ENCODE peak calls at places on chromosomes 3 and 15, in ten cellular contexts. A is CD4-positive, CD25-positive, alpha-beta regulatory T cell; K is left ventricle myocardium inferior; N is heart right ventricle; D is aorta; R is endothelial cell of umbilical vein; P is H1; J is Panc1; X is IMR-90; W is endodermal cell. L is an unnamed sample. For H3K4me1, the result is how much of the 10 kb centered on the place peaks cover.

GRCh38 chr3:87173071-87173470 is 54.0 kb upstream of the CHMP2B start:
- DNase-seq in A (no peak), K (no peak), N (no peak), D (no peak), R (no peak), P (no peak), J (no peak), X (no peak), W (no peak), L (no peak)

GRCh38 chr3:27616031-27616430 is 106.1 kb downstream of the EOMES start:
- DNase-seq in A (no peak), K (no peak), N (no peak), D (no peak), R (no peak), P (no peak), J (no peak), X (no peak), W (no peak), L (no peak)

GRCh38 chr3:66673305-66673704 is 172.5 kb upstream of the LRIG1 start:
- DNase-seq in A (no peak), K (no peak), N (peak), D (no peak), R (no peak), P (no peak), J (no peak), X (peak), W (no peak), L (no peak)

GRCh38 chr3:32455609-32456428 is 46.8 kb downstream of the CMTM6 start:
- DNase-seq in A (no peak), K (no peak), N (no peak), D (no peak), R (no peak), P (no peak), J (no peak), X (no peak), W (no peak), L (no peak)

GRCh38 chr15:74045184-74045583 is 37.2 kb downstream of the GOLGA6A start:
- DNase-seq in A (no peak), K (no peak), N (no peak), D (peak), R (no peak), P (no peak), J (no peak), X (no peak), W (no peak), L (no peak)

GRCh38 chr3:186525369-186526255 is 18.6 kb downstream of the CRYGS start:
- DNase-seq in A (no peak), K (no peak), N (no peak), D (no peak), R (no peak), P (no peak), J (no peak), X (no peak), W (no peak), L (no peak)

GRCh38 chr15:47431501-47431900 is 285.8 kb upstream of the SEMA6D start:
- DNase-seq in A (no peak), K (no peak), N (no peak), D (no peak), R (no peak), P (no peak), J (no peak), X (peak), W (no peak), L (no peak)

GRCh38 chr3:123071146-123071545 is 4.3 kb downstream of the PDIA5 start:
- DNase-seq in A (no peak), K (no peak), N (no peak), D (no peak), R (no peak), P (no peak), J (no peak), X (peak), W (peak), L (no peak)

GRCh38 chr3:66036586-66037061 is 2.1 kb downstream of the MAGI1 start:
- DNase-seq in A (no peak), K (no peak), N (peak), D (no peak), R (peak), P (peak), J (no peak), X (peak), W (peak), L (no peak)

GRCh38 chr3:106413683-106414082 is 544.9 kb upstream of the CBLB start:
- DNase-seq in A (no peak), K (no peak), N (no peak), D (no peak), R (no peak), P (no peak), J (no peak), X (no peak), W (no peak), L (no peak)

GRCh38 chr15:97502038-97502437 is 458.5 kb upstream of the ARRDC4 start:
- DNase-seq in A (no peak), K (no peak), N (no peak), D (no peak), R (peak), P (no peak), J (no peak), X (no peak), W (no peak), L (no peak)

GRCh38 chr15:95716708-95717107 is 613.8 kb upstream of the NR2F2 start:
- DNase-seq in A (no peak), K (no peak), N (no peak), D (no peak), R (no peak), P (no peak), J (no peak), X (no peak), W (no peak), L (no peak)

DNA sequence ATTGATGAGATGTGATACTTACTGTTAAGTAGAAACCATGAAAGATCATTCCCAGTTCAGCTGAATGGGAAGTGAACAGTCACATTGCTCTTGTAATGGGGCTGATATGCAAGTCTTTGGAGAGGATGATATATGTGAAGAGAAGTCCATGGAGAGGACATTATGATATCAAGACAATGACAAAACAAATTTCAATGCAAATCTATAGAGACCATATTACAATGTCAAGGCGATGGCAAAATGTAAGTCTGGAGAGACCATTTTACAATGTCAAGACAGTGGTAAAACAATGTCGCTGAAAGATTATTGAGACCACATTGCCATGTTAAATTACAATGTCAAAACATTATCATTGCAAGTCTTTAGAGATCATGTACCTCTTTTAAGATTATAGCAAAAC is 277.1 kb upstream of the MEIS2 start:
- DNase-seq in A (no peak), K (no peak), N (no peak), D (no peak), R (no peak), P (no peak), J (no peak), X (no peak), W (no peak), L (no peak)
- H3K4me1 ChIP-seq in A (under half), K (under half), N (under half), D (under half), R (under half), P (under half), J (under half), X (under half), W (under half), L (under half)

DNA sequence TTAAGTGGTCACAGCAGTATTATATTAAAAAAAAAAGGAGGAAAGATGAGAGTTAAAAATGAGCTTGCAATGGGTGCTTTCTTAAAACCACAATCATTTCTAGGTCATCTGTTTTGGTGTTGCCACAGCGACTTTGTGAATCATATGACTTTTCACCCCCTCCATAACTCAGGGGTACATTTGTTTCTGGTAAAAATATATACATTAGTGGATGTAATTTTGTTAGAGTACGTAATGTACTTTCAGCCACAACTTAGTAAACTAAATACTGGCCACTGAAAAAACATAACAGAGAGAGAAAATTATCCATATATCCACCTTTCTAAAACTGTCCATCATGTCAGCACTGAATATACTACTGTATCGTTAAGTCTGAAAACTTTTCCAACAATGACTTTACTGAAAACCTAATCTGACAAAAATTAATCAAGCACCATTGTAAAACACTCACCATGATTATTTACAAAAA is 3.4 kb downstream of the ANKRD28 start:
- DNase-seq in A (peak), K (no peak), N (no peak), D (no peak), R (peak), P (no peak), J (no peak), X (peak), W (no peak), L (peak)
- H3K4me1 ChIP-seq in A (under half), K (under half), N (under half), D (under half), R (under half), P (under half), J (under half), X (under half), W (under half), L (under half)

DNA sequence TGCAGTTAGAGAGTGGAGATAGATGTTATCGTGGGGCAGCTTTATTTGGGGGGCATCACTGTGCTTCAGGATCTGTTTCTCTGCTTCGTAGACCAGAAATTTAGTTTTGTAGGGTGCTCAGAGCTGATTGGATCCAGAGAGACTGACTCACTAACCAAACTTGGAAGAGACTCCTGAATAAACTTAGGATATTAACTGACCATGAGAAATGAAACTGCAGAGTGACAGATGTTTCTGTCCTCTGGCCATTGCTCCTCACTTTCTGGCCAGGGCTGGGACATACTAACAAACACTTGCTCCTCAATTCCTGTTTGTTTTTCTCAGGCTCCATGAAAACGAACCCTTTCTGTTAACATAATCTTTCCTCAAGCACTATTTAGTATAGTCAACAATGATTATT is 4.3 kb downstream of the ZNF592 start:
- DNase-seq in A (no peak), K (no peak), N (no peak), D (no peak), R (no peak), P (no peak), J (no peak), X (peak), W (no peak), L (no peak)
- H3K4me1 ChIP-seq in A (under half), K (half or more), N (half or more), D (under half), R (under half), P (under half), J (under half), X (under half), W (under half), L (under half)

GRCh38 chr3:194134231-194134756 is 1.7 kb upstream of the HES1 start:
- DNase-seq in A (peak), K (peak), N (no peak), D (peak), R (no peak), P (peak), J (no peak), X (no peak), W (no peak), L (peak)

GRCh38 chr3:194135806-194136518 is at the start of gene HES1:
- DNase-seq in A (peak), K (peak), N (peak), D (peak), R (peak), P (peak), J (peak), X (peak), W (peak), L (peak)

GRCh38 chr3:194133661-194134230 is 2.2 kb upstream of the HES1 start:
- DNase-seq in A (no peak), K (peak), N (peak), D (peak), R (peak), P (peak), J (no peak), X (peak), W (peak), L (no peak)

GRCh38 chr3:194135516-194135805 is 487 bp upstream of the HES1 start:
- DNase-seq in A (no peak), K (no peak), N (no peak), D (no peak), R (no peak), P (no peak), J (no peak), X (no peak), W (peak), L (no peak)

GRCh38 chr3:194134757-194135515 is 1.0 kb upstream of the HES1 start:
- DNase-seq in A (peak), K (peak), N (peak), D (peak), R (peak), P (peak), J (no peak), X (peak), W (peak), L (peak)
- H3K4me1 ChIP-seq in A (half or more), K (half or more), N (half or more), D (under half), R (under half), P (half or more), J (half or more), X (under half), W (under half), L (half or more)

GRCh38 chr3:43319364-43319763 is 33.0 kb downstream of the SNRK start:
- DNase-seq in A (no peak), K (peak), N (peak), D (no peak), R (no peak), P (no peak), J (no peak), X (no peak), W (no peak), L (no peak)
- H3K4me1 ChIP-seq in A (half or more), K (half or more), N (half or more), D (under half), R (under half), P (under half), J (under half), X (under half), W (under half), L (under half)